ENCODE peak calls at places on chromosome 2, in four cellular contexts. X is GM23338, A is colonic mucosa, V is adrenal gland. T is an unnamed sample. For H3K36me3 and H3K4me1, the result is how much of the 10 kb centered on the place peaks cover.

GRCh38 chr2:74850816-74851566 is 17.1 kb downstream of the HK2 start:
- DNase-seq in X (no peak), A (no peak), V (no peak), T (no peak)

GRCh38 chr2:137708311-137708710 is 256.0 kb upstream of the HNMT start:
- DNase-seq in X (no peak), A (no peak), V (no peak), T (no peak)

GRCh38 chr2:227623225-227623624 is 5.9 kb downstream of the SCYGR4 start:
- DNase-seq in X (no peak), A (no peak), V (no peak), T (no peak)

GRCh38 chr2:72332720-72333119 is 185.1 kb upstream of the CYP26B1 start:
- DNase-seq in X (no peak), A (no peak), V (no peak), T (peak)

GRCh38 chr2:121650554-121650930 is 1.3 kb upstream of the CLASP1 start:
- DNase-seq in X (peak), A (peak), V (peak), T (no peak)

GRCh38 chr2:54040250-54040649 is 69.5 kb upstream of the PSME4 start:
- DNase-seq in X (no peak), A (no peak), V (no peak), T (no peak)

GRCh38 chr2:43824512-43824911 is 14.1 kb downstream of the ABCG5 start:
- DNase-seq in X (no peak), A (no peak), V (peak), T (no peak)

GRCh38 chr2:224369028-224369632 is 32.8 kb downstream of the FAM124B start:
- DNase-seq in X (peak), A (no peak), V (peak), T (peak)

GRCh38 chr2:36357506-36358316 is 2.1 kb downstream of the CRIM1 start:
- DNase-seq in X (peak), A (peak), V (peak), T (no peak)

GRCh38 chr2:9895669-9896068 is 52.4 kb downstream of the TAF1B start:
- DNase-seq in X (no peak), A (no peak), V (no peak), T (no peak)

GRCh38 chr2:196390243-196391148 is 219.1 kb upstream of the STK17B start:
- DNase-seq in X (no peak), A (no peak), V (no peak), T (no peak)

GRCh38 chr2:127428057-127428814 is 10.0 kb downstream of the PROC start:
- DNase-seq in X (no peak), A (no peak), V (no peak), T (no peak)

GRCh38 chr2:109333414-109334194 is 204.6 kb downstream of the SH3RF3 start:
- DNase-seq in X (peak), A (no peak), V (no peak), T (no peak)

GRCh38 chr2:191679818-191680600 is 2.1 kb downstream of the NABP1 start:
- DNase-seq in X (no peak), A (no peak), V (no peak), T (peak)

GRCh38 chr2:45283764-45284620 is 274.7 kb upstream of the SIX2 start:
- DNase-seq in X (no peak), A (no peak), V (no peak), T (no peak)

GRCh38 chr2:10331702-10332401 is 29.1 kb downstream of the HPCAL1 start:
- DNase-seq in X (no peak), A (no peak), V (peak), T (no peak)

GRCh38 chr2:162072181-162072702 is 1.8 kb downstream of the DPP4 start:
- DNase-seq in X (no peak), A (no peak), V (no peak), T (no peak)

GRCh38 chr2:234341332-234341985 is 155.4 kb downstream of the ARL4C start:
- DNase-seq in X (peak), A (no peak), V (no peak), T (no peak)

GRCh38 chr2:219613671-219614070 is 13.8 kb upstream of the SLC4A3 start:
- DNase-seq in X (no peak), A (no peak), V (no peak), T (no peak)

GRCh38 chr2:238864207-238865014 is 16.5 kb downstream of the TWIST2 start:
- DNase-seq in X (peak), A (peak), V (peak), T (no peak)

GRCh38 chr2:184261331-184261730 is 337.0 kb upstream of the ZNF804A start:
- DNase-seq in X (no peak), A (no peak), V (no peak), T (no peak)

GRCh38 chr2:150097891-150098595 is 389.4 kb downstream of the RND3 start:
- DNase-seq in X (no peak), A (no peak), V (no peak), T (no peak)

GRCh38 chr2:240111253-240111652 is 24.9 kb downstream of the COPS9 start:
- DNase-seq in X (no peak), A (no peak), V (no peak), T (no peak)

GRCh38 chr2:231370749-231371429 is 24.6 kb upstream of the B3GNT7 start:
- DNase-seq in X (peak), A (no peak), V (no peak), T (no peak)

GRCh38 chr2:108403494-108403893 is 25.7 kb downstream of the SULT1C4 start:
- DNase-seq in X (peak), A (no peak), V (no peak), T (no peak)

GRCh38 chr2:240324312-240325005 is 111.0 kb upstream of the GPC1 start:
- DNase-seq in X (no peak), A (no peak), V (no peak), T (no peak)

GRCh38 chr2:86383844-86384243 is 46.4 kb upstream of the REEP1 start:
- DNase-seq in X (no peak), A (no peak), V (peak), T (no peak)

GRCh38 chr2:232338759-232339106 is 39.8 kb upstream of the ALPP start:
- DNase-seq in X (no peak), A (no peak), V (no peak), T (no peak)

GRCh38 chr2:160362018-160362417 is 131.6 kb downstream of the RBMS1 start:
- DNase-seq in X (no peak), A (no peak), V (no peak), T (no peak)

GRCh38 chr2:160356485-160356884 is 137.1 kb downstream of the RBMS1 start:
- DNase-seq in X (no peak), A (no peak), V (no peak), T (no peak)

GRCh38 chr2:160362521-160362920 is 131.1 kb downstream of the RBMS1 start:
- DNase-seq in X (no peak), A (no peak), V (no peak), T (no peak)

GRCh38 chr2:160358051-160358450 is 135.6 kb downstream of the RBMS1 start:
- DNase-seq in X (no peak), A (no peak), V (no peak), T (no peak)

GRCh38 chr2:160360089-160360757 is 133.4 kb downstream of the RBMS1 start:
- DNase-seq in X (peak), A (no peak), V (no peak), T (no peak)
- H3K4me3 ChIP-seq in X (no peak), A (no peak), V (no peak), T (no peak)

DNA sequence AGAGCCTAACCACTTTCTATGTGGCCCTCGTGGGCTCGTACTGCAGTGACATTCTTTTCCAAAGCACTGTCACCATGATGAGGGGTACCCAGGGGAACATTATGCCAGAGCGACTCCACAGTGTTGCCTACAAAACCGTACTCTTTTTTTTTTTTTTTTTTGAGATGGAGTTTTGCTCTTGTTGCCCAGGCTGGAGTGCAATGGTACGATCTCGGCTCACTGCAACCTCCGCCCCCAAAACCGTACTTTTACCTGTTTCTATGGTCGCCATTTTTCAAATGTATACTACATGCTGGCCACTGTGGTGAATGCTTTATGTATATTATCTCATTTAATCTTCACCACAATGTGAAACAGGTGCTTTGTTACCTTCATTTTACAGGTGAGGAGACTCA is 4.3 kb downstream of the PLEK start:
- DNase-seq in X (no peak), A (no peak), V (no peak), T (no peak)
- H3K36me3 ChIP-seq in X (under half), A (under half), V (under half), T (under half)

DNA sequence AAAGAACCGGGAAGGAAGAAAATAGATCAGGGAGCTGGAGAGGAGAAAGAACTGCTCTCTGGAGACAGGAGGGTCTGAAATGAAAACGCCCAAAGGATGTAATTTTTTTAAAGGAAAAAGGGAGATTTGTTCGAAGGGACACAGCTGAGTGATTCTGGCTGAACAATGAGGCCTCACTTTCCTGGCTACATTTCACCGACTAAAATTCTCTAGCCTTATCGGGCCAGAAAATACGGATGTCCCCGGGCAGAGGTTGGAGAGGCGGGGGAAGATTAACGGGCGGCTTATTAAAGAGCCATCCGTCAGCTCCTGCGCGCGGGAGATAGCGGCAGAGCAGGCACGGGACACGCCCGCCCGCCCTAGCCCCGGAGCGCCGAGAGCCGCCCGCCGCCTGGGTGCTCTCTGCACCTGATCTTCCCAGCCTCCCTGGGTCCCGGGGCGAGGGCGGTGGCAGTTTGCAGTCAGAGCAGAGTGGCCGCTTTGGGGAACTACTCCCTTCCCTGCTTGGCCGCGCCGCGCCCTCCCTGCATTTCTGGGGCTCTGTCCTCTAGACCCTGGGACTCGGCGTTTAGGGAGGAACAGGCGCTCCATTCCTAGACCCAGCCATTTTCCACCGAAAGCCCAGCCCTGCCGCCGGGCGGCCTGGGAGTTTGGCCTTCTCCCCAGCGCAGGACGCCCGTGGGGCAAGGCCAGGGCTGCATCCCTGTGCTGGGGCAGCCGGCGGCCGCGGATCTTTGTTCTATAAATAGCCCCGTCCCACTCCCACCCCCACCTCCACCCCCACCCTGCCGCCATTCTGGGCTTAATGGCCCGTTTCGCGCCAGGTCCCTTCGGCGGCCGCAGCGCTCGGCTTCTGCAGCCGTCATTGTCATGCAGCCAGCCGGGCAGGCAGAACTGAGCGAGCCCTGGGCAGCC is 6.5 kb downstream of the GAD1 start:
- DNase-seq in X (peak), A (no peak), V (peak), T (no peak)
- H3K4me1 ChIP-seq in X (half or more), A (under half), V (under half), T (under half)

GRCh38 chr2:237434916-237435315 is 21.0 kb upstream of the COL6A3 start:
- DNase-seq in X (no peak), A (no peak), V (no peak), T (peak)
- H3K4me3 ChIP-seq in X (no peak), A (no peak), V (no peak), T (peak)

DNA sequence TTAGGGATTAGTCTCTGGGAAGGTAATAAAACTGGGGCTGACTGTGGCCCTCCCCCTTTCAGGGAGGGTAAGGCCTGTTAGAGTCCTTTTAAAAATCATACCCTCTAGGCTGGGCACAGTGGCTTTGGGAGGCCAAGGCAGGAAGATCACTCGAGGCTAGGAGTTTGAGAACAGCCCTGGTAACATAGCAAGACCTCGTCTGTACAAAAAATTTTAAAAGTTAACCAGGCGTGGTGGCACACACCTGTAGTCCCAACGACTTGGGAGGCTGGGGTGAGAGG is 118.7 kb downstream of the STPG4 start:
- DNase-seq in X (no peak), A (no peak), V (no peak), T (no peak)
- H3K36me3 ChIP-seq in X (under half), A (under half), V (under half), T (half or more)

GRCh38 chr2:46545015-46545839 is 65.9 kb downstream of the TMEM247 start:
- DNase-seq in X (no peak), A (no peak), V (no peak), T (peak)
- H3K4me1 ChIP-seq in X (under half), A (under half), V (half or more), T (under half)

GRCh38 chr2:104849036-104849551 is 4.8 kb upstream of the POU3F3 start:
- DNase-seq in X (no peak), A (no peak), V (no peak), T (no peak)
- H3K4me3 ChIP-seq in X (no peak), A (no peak), V (no peak), T (no peak)

GRCh38 chr2:46372475-46372874 is 75.3 kb downstream of the EPAS1 start:
- DNase-seq in X (no peak), A (no peak), V (no peak), T (no peak)
- H3K36me3 ChIP-seq in X (under half), A (under half), V (under half), T (under half)